ENCODE peak calls at places on chromosomes 11 and 22, in six cellular contexts. One of them, this sample, is unnamed.

GRCh38 chr22:30188911-30189310 is 57.6 kb downstream of the LIF start:
- DNase-seq in HepG2: peak; percentile 57
- DNase-seq in GM12878: no peak
- DNase-seq in WTC11: no peak
- DNase-seq in H1: no peak
- DNase-seq in K562: no peak
- DNase-seq in this sample: no peak

GRCh38 chr22:40215266-40215665 is 37.5 kb downstream of the TNRC6B start:
- DNase-seq in HepG2: no peak
- DNase-seq in K562: no peak
- DNase-seq in WTC11: no peak
- DNase-seq in H1: peak; percentile 45
- DNase-seq in GM12878: no peak
- DNase-seq in this sample: no peak

GRCh38 chr11:113697798-113698407 is 8.2 kb downstream of the TMPRSS5 start:
- DNase-seq in GM12878: no peak
- DNase-seq in HepG2: no peak
- DNase-seq in H1: no peak
- DNase-seq in WTC11: no peak
- DNase-seq in K562: no peak
- DNase-seq in this sample: no peak

GRCh38 chr11:7688238-7688826 is 15.0 kb upstream of the CYB5R2 start:
- DNase-seq in HepG2: peak; percentile 16
- DNase-seq in K562: peak; percentile 59
- DNase-seq in WTC11: peak; percentile 18
- DNase-seq in GM12878: no peak
- DNase-seq in H1: no peak
- DNase-seq in this sample: peak; percentile 12

GRCh38 chr11:133198326-133198725 is 334.0 kb downstream of the OPCML start:
- DNase-seq in K562: no peak
- DNase-seq in GM12878: no peak
- DNase-seq in HepG2: no peak
- DNase-seq in H1: no peak
- DNase-seq in WTC11: no peak
- DNase-seq in this sample: no peak

GRCh38 chr22:35589736-35590079 is 27.4 kb downstream of the MB start:
- DNase-seq in H1: no peak
- DNase-seq in HepG2: no peak
- DNase-seq in GM12878: no peak
- DNase-seq in K562: no peak
- DNase-seq in WTC11: no peak
- DNase-seq in this sample: no peak

GRCh38 chr11:33027846-33028536 is 11.4 kb upstream of the TCP11L1 start:
- DNase-seq in WTC11: no peak
- DNase-seq in GM12878: no peak
- DNase-seq in HepG2: no peak
- DNase-seq in K562: no peak
- DNase-seq in H1: no peak
- DNase-seq in this sample: no peak

GRCh38 chr11:44319170-44319551 is 9.2 kb upstream of the ALX4 start:
- DNase-seq in WTC11: peak; percentile 56
- DNase-seq in HepG2: no peak
- DNase-seq in K562: no peak
- DNase-seq in H1: peak; percentile 68
- DNase-seq in GM12878: no peak
- DNase-seq in this sample: no peak

GRCh38 chr11:75142714-75143419 is 8.0 kb upstream of the SLCO2B1 start:
- DNase-seq in GM12878: peak; percentile 55
- DNase-seq in HepG2: peak; percentile 72
- DNase-seq in WTC11: no peak
- DNase-seq in H1: no peak
- DNase-seq in K562: peak; percentile 87
- DNase-seq in this sample: peak; percentile 84

GRCh38 chr11:129061466-129062194 is 119.0 kb upstream of the TP53AIP1 start:
- DNase-seq in GM12878: no peak
- DNase-seq in H1: no peak
- DNase-seq in K562: no peak
- DNase-seq in WTC11: no peak
- DNase-seq in HepG2: no peak
- DNase-seq in this sample: peak; percentile 80

GRCh38 chr11:69319255-69320106 is 25.5 kb downstream of the MYEOV start:
- DNase-seq in H1: no peak
- DNase-seq in HepG2: no peak
- DNase-seq in GM12878: no peak
- DNase-seq in K562: no peak
- DNase-seq in WTC11: no peak
- DNase-seq in this sample: no peak

GRCh38 chr11:74020537-74020936 is 11.7 kb upstream of the UCP3 start:
- DNase-seq in GM12878: peak; percentile 60
- DNase-seq in WTC11: no peak
- DNase-seq in H1: no peak
- DNase-seq in HepG2: no peak
- DNase-seq in K562: no peak
- DNase-seq in this sample: no peak

GRCh38 chr22:30491381-30491780 is 14.1 kb downstream of the SEC14L4 start:
- DNase-seq in WTC11: no peak
- DNase-seq in H1: no peak
- DNase-seq in HepG2: no peak
- DNase-seq in K562: no peak
- DNase-seq in GM12878: no peak
- DNase-seq in this sample: no peak

GRCh38 chr11:119120639-119121007 is 757 bp upstream of the HINFP start:
- DNase-seq in H1: no peak
- DNase-seq in HepG2: no peak
- DNase-seq in GM12878: no peak
- DNase-seq in WTC11: no peak
- DNase-seq in K562: no peak
- DNase-seq in this sample: no peak

GRCh38 chr22:50138988-50139387 is 31.5 kb upstream of the PANX2 start:
- DNase-seq in HepG2: peak; percentile 28
- DNase-seq in WTC11: no peak
- DNase-seq in GM12878: no peak
- DNase-seq in H1: no peak
- DNase-seq in K562: no peak
- DNase-seq in this sample: no peak

GRCh38 chr11:29962243-29962642 is 54.6 kb downstream of the KCNA4 start:
- DNase-seq in H1: peak; percentile 74
- DNase-seq in K562: no peak
- DNase-seq in GM12878: no peak
- DNase-seq in WTC11: peak; percentile 78
- DNase-seq in HepG2: no peak
- DNase-seq in this sample: peak; percentile 1

GRCh38 chr11:20429216-20429615 is 41.7 kb downstream of the PRMT3 start:
- DNase-seq in K562: no peak
- DNase-seq in H1: no peak
- DNase-seq in GM12878: no peak
- DNase-seq in HepG2: no peak
- DNase-seq in WTC11: no peak
- DNase-seq in this sample: no peak

GRCh38 chr11:94719864-94720263 is 48.3 kb upstream of the AMOTL1 start:
- DNase-seq in K562: no peak
- DNase-seq in H1: no peak
- DNase-seq in HepG2: no peak
- DNase-seq in GM12878: no peak
- DNase-seq in WTC11: no peak
- DNase-seq in this sample: no peak

GRCh38 chr22:48727454-48728058 is 1100.1 kb downstream of the BRD1 start:
- DNase-seq in GM12878: no peak
- DNase-seq in K562: no peak
- DNase-seq in HepG2: no peak
- DNase-seq in H1: no peak
- DNase-seq in WTC11: no peak
- DNase-seq in this sample: no peak

GRCh38 chr11:69499946-69500284 is 18.5 kb downstream of the LINC01488 start:
- DNase-seq in H1: no peak
- DNase-seq in WTC11: no peak
- DNase-seq in GM12878: no peak
- DNase-seq in K562: no peak
- DNase-seq in HepG2: no peak
- DNase-seq in this sample: no peak

GRCh38 chr11:74723511-74723910 is 7.7 kb downstream of the CHRDL2 start:
- DNase-seq in WTC11: no peak
- DNase-seq in HepG2: no peak
- DNase-seq in K562: no peak
- DNase-seq in GM12878: no peak
- DNase-seq in H1: no peak
- DNase-seq in this sample: no peak

GRCh38 chr22:45934168-45934564 is 42.8 kb downstream of the WNT7B start:
- DNase-seq in WTC11: no peak
- DNase-seq in HepG2: no peak
- DNase-seq in GM12878: no peak
- DNase-seq in K562: no peak
- DNase-seq in H1: no peak
- DNase-seq in this sample: no peak

GRCh38 chr11:74784234-74784633 is 35.6 kb downstream of the RNF169 start:
- DNase-seq in H1: no peak
- DNase-seq in GM12878: peak; percentile 28
- DNase-seq in WTC11: no peak
- DNase-seq in K562: no peak
- DNase-seq in HepG2: no peak
- DNase-seq in this sample: no peak

GRCh38 chr11:1562469-1563148 is 9.5 kb downstream of the DUSP8 start:
- DNase-seq in GM12878: no peak
- DNase-seq in HepG2: no peak
- DNase-seq in K562: no peak
- DNase-seq in H1: no peak
- DNase-seq in WTC11: no peak
- DNase-seq in this sample: no peak

GRCh38 chr11:84214557-84214956 is 928.4 kb upstream of the CCDC90B start:
- DNase-seq in K562: no peak
- DNase-seq in H1: no peak
- DNase-seq in GM12878: no peak
- DNase-seq in WTC11: no peak
- DNase-seq in HepG2: no peak
- DNase-seq in this sample: no peak

GRCh38 chr11:78815631-78816232 is 241.1 kb upstream of the NARS2 start:
- DNase-seq in HepG2: no peak
- DNase-seq in H1: no peak
- DNase-seq in K562: no peak
- DNase-seq in GM12878: no peak
- DNase-seq in WTC11: no peak
- DNase-seq in this sample: no peak

GRCh38 chr11:57638005-57638760 is 11.5 kb downstream of the YPEL4 start:
- DNase-seq in HepG2: peak; percentile 55
- DNase-seq in GM12878: no peak
- DNase-seq in WTC11: peak; percentile 94
- DNase-seq in H1: peak; percentile 86
- DNase-seq in K562: no peak
- DNase-seq in this sample: no peak
- TF ChIP-seq ATF3 in HepG2: no peak
- TF ChIP-seq ATF3 in GM12878: no peak
- TF ChIP-seq ATF3 in WTC11: no peak
- TF ChIP-seq ATF3 in H1: no peak
- TF ChIP-seq ATF3 in K562: no peak
- TF ChIP-seq ATF3 in this sample: no peak

DNA sequence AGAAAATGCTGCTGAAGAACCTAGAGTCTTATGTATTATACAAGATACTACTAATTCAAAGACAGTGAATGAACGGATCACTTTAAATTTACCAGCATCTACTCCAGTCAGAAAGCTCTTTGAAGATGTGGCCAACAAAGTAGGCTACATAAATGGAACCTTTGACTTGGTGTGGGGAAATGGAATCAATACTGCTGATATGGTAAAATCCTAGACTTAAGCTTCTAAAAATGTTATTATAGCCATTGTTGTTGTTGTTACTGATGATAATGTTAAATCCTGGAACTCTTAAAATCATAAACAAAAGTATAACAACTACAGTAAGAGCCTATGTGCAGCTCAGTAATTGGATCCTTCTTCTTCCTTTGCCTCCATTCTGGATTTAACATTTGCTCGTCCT is 38.4 kb downstream of the USP47 start:
- DNase-seq in GM12878: no peak
- DNase-seq in H1: no peak
- DNase-seq in HepG2: no peak
- DNase-seq in WTC11: no peak
- DNase-seq in K562: no peak
- DNase-seq in this sample: no peak
- TF ChIP-seq ATF3 in GM12878: no peak
- TF ChIP-seq ATF3 in H1: no peak
- TF ChIP-seq ATF3 in HepG2: no peak
- TF ChIP-seq ATF3 in WTC11: no peak
- TF ChIP-seq ATF3 in K562: no peak
- TF ChIP-seq ATF3 in this sample: no peak

DNA sequence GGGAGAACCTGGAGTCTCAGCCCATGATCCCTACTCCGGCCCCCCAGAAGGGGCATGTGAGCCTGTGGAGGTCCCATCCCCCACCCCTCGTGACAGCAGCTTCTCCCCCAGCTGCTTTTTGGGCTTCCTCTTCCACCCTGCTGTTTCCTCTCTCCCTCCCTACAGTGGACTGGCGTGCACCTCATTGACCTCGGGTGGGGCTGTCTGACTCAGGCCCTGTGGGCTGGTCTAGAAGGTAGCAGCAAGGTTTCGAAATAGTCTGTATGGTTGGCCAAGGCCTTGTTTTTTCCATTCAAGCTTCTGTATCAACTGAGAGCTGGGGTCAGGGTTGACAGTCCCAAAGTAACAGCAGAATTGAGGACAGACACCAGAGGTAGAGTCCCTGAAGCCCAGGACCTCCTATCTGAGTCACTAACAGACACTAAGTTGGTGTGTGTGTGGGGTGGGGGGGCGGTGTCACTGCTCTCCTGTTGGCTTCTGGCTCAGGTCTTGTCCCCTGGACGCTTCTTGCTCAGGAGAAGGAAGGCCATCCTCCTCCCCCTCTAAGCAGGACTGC is 7.7 kb downstream of the SLC37A2 start:
- DNase-seq in GM12878: peak; percentile 56
- DNase-seq in H1: no peak
- DNase-seq in K562: peak; percentile 77
- DNase-seq in HepG2: peak; percentile 81
- DNase-seq in WTC11: no peak
- DNase-seq in this sample: peak; percentile 39
- TF ChIP-seq ATF3 in GM12878: no peak
- TF ChIP-seq ATF3 in H1: no peak
- TF ChIP-seq ATF3 in K562: no peak
- TF ChIP-seq ATF3 in HepG2: no peak
- TF ChIP-seq ATF3 in WTC11: no peak
- TF ChIP-seq ATF3 in this sample: no peak

DNA sequence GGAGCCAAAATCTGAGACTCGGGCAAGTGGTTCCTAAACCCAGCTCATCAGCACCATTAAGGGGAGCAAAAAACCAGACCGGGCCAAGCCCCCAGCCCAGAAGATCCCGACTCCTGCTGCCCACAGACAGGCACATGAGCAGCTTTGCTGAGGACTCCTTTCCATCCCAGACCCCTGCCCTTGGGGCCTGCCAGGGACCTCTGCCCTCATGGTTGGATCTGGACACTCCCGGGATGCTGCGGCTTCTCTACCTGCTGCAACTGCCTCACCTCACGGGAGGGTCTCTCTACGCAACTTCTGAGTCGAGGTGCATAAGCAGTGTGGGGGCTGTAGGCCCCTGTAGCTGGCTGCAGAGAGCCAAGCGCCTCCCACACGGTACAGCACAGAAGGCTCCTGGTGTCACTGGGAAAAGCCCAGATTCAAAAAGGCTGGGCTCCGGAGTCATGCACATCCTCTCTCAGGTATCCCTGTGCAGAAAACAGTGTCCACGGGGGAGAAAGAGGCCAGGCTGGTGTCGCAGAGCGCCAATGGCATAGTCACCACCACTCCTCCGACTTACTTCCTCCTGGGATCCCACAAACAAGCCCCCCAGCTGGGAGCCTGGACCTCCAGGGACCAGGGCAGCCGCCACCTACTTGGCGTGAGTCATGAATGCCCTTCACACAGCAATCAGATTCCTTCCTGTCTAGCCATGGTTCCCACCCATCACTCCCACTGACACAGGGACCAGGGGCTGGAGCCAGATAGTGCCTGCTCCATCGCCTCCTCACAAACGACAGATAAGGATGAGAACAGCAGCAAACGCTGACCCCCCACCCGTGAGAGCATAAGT is 122.1 kb downstream of the BCR start:
- DNase-seq in K562: peak; percentile 25
- DNase-seq in HepG2: no peak
- DNase-seq in WTC11: no peak
- DNase-seq in GM12878: no peak
- DNase-seq in H1: no peak
- DNase-seq in this sample: no peak
- TF ChIP-seq ATF3 in K562: no peak
- TF ChIP-seq ATF3 in HepG2: no peak
- TF ChIP-seq ATF3 in WTC11: no peak
- TF ChIP-seq ATF3 in GM12878: no peak
- TF ChIP-seq ATF3 in H1: no peak
- TF ChIP-seq ATF3 in this sample: no peak